ENCODE peak calls at places on chromosomes 16 and 17, in seven cellular contexts. Q is NB4, A is tibial nerve, V is neural progenitor cell, T is epithelial cell of esophagus, D is endothelial cell of umbilical vein, X is WERI-Rb-1. K is an unnamed sample.

GRCh38 chr17:49843774-49844350 is 4.0 kb downstream of the TAC4 start:
- DNase-seq in V (peak), D (peak), X (peak), Q (peak), A (no peak), T (no peak), K (no peak)

GRCh38 chr16:81371106-81371505 is 56.3 kb downstream of the GAN start:
- DNase-seq in V (no peak), T (peak), A (no peak), D (no peak), Q (no peak), X (no peak), K (no peak)

GRCh38 chr17:40548491-40548981 is 16.7 kb downstream of the CCR7 start:
- DNase-seq in X (peak), T (no peak), Q (no peak), V (no peak), A (no peak), D (no peak), K (no peak)

GRCh38 chr17:8911205-8911604 is 43.7 kb upstream of the PIK3R6 start:
- DNase-seq in Q (no peak), V (no peak), X (no peak), A (no peak), T (no peak), D (no peak), K (no peak)

GRCh38 chr17:50688168-50688719 is 19.5 kb downstream of the ANKRD40 start:
- DNase-seq in D (no peak), Q (no peak), V (no peak), X (no peak), A (no peak), T (no peak), K (no peak)

GRCh38 chr16:78058165-78058564 is 35.8 kb downstream of the CLEC3A start:
- DNase-seq in D (no peak), X (no peak), A (no peak), Q (no peak), T (no peak), V (no peak), K (no peak)

GRCh38 chr16:70737377-70738082 is 51.7 kb upstream of the MTSS2 start:
- DNase-seq in T (peak), A (peak), V (no peak), Q (peak), D (no peak), X (no peak), K (peak)

GRCh38 chr17:1562178-1562643 is 381 bp downstream of the PITPNA start:
- DNase-seq in D (peak), T (no peak), Q (no peak), A (no peak), V (no peak), X (peak), K (no peak)

GRCh38 chr16:22077700-22078313 is 14.5 kb upstream of the VWA3A start:
- DNase-seq in X (peak), A (peak), Q (peak), D (peak), T (peak), V (peak), K (peak)

GRCh38 chr16:79601092-79601977 is 798 bp upstream of the MAF start:
- DNase-seq in T (peak), A (peak), D (peak), V (peak), Q (no peak), X (no peak), K (no peak)

GRCh38 chr16:28497386-28497785 is 2.9 kb downstream of the APOBR start:
- DNase-seq in A (no peak), T (no peak), Q (no peak), X (no peak), D (no peak), V (no peak), K (no peak)

GRCh38 chr16:67975321-67976105 is 4.8 kb downstream of the DPEP3 start:
- DNase-seq in X (no peak), T (no peak), A (no peak), V (no peak), Q (no peak), D (no peak), K (no peak)

GRCh38 chr17:57645950-57646686 is 99.0 kb downstream of the CCDC182 start:
- DNase-seq in T (peak), A (no peak), X (no peak), D (no peak), Q (peak), V (no peak), K (no peak)

GRCh38 chr16:66849021-66849420 is 4.8 kb downstream of the CA7 start:
- DNase-seq in A (no peak), Q (no peak), X (no peak), D (no peak), V (no peak), T (no peak), K (no peak)

GRCh38 chr16:84726670-84727467 is 27.1 kb downstream of the USP10 start:
- DNase-seq in V (no peak), D (no peak), T (no peak), Q (peak), X (no peak), A (peak), K (no peak)

GRCh38 chr16:86862596-86862995 is 284.2 kb downstream of the FOXL1 start:
- DNase-seq in A (peak), V (no peak), Q (no peak), T (no peak), D (peak), X (no peak), K (no peak)

GRCh38 chr16:79997257-79997656 is 396.7 kb upstream of the MAF start:
- DNase-seq in V (peak), Q (peak), D (peak), A (no peak), X (peak), T (peak), K (no peak)

GRCh38 chr16:86344881-86345280 is 165.4 kb upstream of the FOXF1 start:
- DNase-seq in T (no peak), D (no peak), Q (no peak), X (no peak), V (no peak), A (no peak), K (no peak)

GRCh38 chr16:67280090-67281015 is 1.0 kb downstream of the PLEKHG4 start:
- DNase-seq in V (no peak), D (no peak), T (no peak), Q (no peak), A (no peak), X (no peak), K (no peak)

GRCh38 chr16:48617104-48617503 is 7.1 kb upstream of the N4BP1 start:
- DNase-seq in A (no peak), T (no peak), Q (no peak), V (no peak), X (no peak), D (no peak), K (no peak)

GRCh38 chr17:82927661-82928601 is 88.1 kb upstream of the ZNF750 start:
- DNase-seq in Q (no peak), T (no peak), D (no peak), X (no peak), V (no peak), A (no peak), K (no peak)

GRCh38 chr16:82846806-82847205 is 220.0 kb downstream of the CDH13 start:
- DNase-seq in T (peak), V (no peak), Q (no peak), A (no peak), X (no peak), D (no peak), K (no peak)

GRCh38 chr17:4950757-4951204 is at the start of gene ENO3:
- DNase-seq in V (peak), D (no peak), Q (no peak), A (no peak), X (peak), T (no peak), K (no peak)

GRCh38 chr17:61462734-61463067 is 10.5 kb downstream of the TBX4 start:
- DNase-seq in X (no peak), Q (no peak), A (no peak), V (no peak), D (no peak), T (no peak), K (no peak)

GRCh38 chr16:68244903-68245853 is at the start of gene PLA2G15:
- DNase-seq in Q (peak), D (peak), T (peak), A (peak), V (peak), X (peak), K (peak)

DNA sequence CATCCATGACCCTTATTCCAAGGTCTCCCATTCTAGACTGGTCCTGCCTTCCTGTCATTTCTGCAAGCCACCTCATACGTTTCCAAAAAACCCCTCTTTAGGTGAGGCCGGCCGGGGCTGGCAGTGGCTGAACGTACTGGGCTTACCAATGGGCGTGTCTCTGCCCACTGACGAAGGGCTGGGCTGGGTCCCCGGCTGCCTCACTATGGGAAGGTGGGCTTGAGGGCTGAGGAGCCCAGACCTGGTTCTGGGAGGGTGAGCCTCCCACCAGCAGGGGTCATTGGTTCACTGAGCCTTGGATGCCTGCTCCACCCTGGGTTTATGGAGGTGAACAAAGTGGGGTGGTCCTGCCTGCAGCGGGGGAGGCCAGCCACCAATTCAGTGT is 19.9 kb downstream of the KDM8 start:
- DNase-seq in T (no peak), A (no peak), D (no peak), X (no peak), Q (no peak), V (no peak), K (no peak)
- TF ChIP-seq CTCF in T (no peak), A (no peak), D (no peak), X (peak), Q (no peak), V (no peak), K (peak)

GRCh38 chr17:56262854-56263253 is 109.6 kb downstream of the ANKFN1 start:
- DNase-seq in Q (no peak), D (no peak), V (peak), X (no peak), T (no peak), A (no peak), K (no peak)
- H3K4me3 ChIP-seq in Q (no peak), D (no peak), V (no peak), X (no peak), T (no peak), A (no peak), K (no peak)

DNA sequence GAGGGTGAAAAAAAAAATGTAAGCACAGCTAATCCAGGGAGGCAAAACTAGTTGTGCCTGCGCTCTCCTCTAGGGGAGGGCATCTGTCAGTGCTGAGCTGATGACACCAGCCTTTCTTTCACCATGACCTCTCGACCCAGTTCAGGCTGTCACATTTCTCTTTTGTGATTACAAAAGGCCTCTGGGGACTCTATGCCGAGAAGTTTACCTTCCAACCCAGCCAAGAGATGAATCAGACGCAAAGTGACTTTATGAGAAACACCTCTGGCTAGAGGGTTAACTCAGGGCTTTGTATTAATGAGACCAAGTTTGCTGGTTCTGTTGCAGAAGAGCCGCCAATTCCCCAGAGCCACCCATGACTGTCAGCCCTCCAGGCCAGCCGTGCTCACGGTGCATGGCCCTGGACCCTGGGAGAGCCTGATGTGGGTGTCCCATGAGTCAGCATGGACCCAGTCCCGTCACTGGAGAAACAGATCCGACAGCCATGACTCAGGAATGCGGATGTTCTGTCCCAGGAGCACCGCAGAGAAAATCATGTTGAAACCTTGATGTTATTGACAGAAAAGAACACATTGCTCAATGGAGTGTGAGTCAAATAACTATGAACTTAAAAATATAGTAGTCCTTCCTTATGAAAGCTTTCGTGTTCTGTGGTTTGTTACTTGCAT is 437.2 kb downstream of the HS3ST3B1 start:
- DNase-seq in A (peak), V (peak), X (peak), Q (peak), D (no peak), T (peak), K (no peak)
- TF ChIP-seq CTCF in A (peak), V (peak), X (peak), Q (peak), D (no peak), T (peak), K (peak)

DNA sequence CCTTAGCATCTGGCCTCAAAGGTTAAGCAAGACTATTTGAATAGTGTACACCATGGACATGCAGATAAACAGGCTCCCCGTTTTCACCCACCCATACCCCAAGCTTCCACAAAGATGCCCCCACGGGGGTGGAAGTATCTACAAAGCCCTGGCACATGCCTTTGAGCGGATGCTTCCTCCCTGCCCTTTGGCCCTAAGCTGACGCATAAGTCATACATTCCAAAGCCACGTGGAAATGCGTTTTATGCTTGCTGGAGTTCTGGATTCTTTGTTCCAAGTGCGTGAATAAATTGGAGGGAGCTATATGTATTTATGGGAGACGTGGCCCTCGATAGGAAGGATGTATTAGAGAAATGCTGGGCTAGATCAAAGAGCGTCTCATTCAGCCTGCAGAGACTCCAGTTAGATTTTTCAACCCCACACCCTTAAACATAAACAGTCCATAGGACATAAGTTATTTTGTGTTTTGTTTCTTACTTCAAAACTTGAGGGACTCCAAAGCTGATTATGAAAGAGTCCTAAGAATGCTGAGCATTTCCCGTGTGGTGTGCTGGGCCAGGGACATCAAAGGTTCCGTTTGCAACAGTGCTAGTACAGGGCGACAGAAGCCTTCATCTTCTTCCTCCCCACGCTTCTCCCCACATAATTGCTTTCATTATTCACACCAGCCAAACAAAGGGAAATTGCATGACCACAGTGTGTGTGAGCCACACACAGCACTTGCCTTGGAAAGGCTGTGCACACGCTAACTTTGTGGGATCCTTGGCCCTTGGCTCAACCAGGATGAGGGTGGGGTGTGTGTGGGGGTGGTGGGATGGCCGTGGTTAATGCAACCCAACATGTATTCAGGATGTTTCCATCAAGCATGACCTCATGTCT is 73.6 kb downstream of the WIPI1 start:
- DNase-seq in A (peak), Q (no peak), D (peak), X (no peak), V (no peak), T (no peak), K (no peak)
- H3K4me3 ChIP-seq in A (no peak), Q (no peak), D (no peak), X (no peak), V (no peak), T (no peak), K (no peak)

DNA sequence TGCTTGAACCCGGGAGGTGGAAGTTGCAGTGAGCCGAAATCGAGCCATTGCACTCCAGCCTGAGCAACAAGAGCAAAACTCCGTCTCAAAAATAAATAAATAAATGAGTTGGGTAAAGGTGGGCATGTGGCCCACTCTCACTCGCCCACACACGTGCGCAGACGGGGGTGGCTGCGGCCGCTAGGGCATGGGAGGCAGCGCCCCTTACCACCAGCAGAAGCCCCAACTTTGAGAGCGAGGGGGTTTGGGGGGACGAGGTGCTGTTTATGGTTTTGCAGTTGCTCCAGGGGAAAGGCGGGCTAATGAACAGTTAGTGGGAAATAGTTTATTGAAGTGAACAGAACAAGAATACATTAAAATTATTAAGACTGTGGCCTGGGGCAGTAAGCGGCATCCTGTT is 14.9 kb upstream of the RBFOX3 start:
- DNase-seq in Q (no peak), A (no peak), T (no peak), X (peak), D (no peak), V (no peak), K (no peak)
- TF ChIP-seq CTCF in Q (no peak), A (no peak), T (no peak), X (no peak), D (no peak), V (no peak), K (no peak)

DNA sequence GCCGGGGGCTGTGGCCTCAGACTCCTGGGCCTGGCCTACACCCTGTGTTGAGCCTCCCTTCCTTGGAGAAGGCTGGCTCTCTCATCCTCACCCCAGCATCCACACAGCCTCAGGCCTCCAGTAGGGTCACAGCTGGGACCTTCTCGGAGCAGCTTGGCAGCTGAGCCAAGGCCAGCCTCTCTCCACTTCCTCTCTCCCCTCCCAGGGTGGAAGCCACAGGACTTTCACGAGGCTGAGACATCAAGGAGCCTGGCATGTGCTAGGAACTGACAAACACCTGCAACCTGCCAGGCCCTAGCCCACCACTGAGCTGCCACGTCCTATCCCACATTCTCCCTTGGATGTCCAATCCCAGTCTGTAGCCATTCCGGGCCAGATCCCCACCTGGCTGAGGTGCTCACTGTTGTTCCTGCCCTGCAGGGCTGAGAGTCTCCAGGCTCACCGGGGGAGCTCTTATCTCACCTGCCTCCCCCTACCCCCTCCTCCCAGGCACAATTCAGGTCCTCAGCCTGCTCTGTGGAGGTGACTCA is 3.1 kb downstream of the MMP15 start:
- DNase-seq in D (no peak), X (no peak), V (no peak), Q (no peak), T (no peak), A (no peak), K (no peak)
- H3K4me3 ChIP-seq in D (no peak), X (no peak), V (no peak), Q (no peak), T (no peak), A (no peak), K (no peak)

GRCh38 chr16:15457958-15458357 is 23.6 kb downstream of the BMERB1 start:
- DNase-seq in X (no peak), A (no peak), D (no peak), V (no peak), T (peak), Q (no peak), K (no peak)
- TF ChIP-seq CTCF in X (peak), A (no peak), D (no peak), V (no peak), T (no peak), Q (no peak), K (no peak)

GRCh38 chr16:2468725-2469398 is 2.2 kb upstream of the NTN3 start:
- DNase-seq in D (no peak), T (no peak), Q (peak), A (no peak), V (peak), X (peak), K (no peak)

GRCh38 chr16:2466667-2467300 is 4.3 kb upstream of the NTN3 start:
- DNase-seq in D (no peak), T (no peak), X (no peak), Q (peak), V (no peak), A (no peak), K (no peak)

GRCh38 chr16:2468142-2468724 is 2.9 kb upstream of the NTN3 start:
- DNase-seq in Q (peak), T (peak), X (no peak), D (peak), V (peak), A (no peak), K (no peak)

GRCh38 chr16:2465653-2466415 is 5.3 kb upstream of the NTN3 start:
- DNase-seq in A (no peak), X (peak), D (no peak), T (no peak), V (peak), Q (peak), K (no peak)

DNA sequence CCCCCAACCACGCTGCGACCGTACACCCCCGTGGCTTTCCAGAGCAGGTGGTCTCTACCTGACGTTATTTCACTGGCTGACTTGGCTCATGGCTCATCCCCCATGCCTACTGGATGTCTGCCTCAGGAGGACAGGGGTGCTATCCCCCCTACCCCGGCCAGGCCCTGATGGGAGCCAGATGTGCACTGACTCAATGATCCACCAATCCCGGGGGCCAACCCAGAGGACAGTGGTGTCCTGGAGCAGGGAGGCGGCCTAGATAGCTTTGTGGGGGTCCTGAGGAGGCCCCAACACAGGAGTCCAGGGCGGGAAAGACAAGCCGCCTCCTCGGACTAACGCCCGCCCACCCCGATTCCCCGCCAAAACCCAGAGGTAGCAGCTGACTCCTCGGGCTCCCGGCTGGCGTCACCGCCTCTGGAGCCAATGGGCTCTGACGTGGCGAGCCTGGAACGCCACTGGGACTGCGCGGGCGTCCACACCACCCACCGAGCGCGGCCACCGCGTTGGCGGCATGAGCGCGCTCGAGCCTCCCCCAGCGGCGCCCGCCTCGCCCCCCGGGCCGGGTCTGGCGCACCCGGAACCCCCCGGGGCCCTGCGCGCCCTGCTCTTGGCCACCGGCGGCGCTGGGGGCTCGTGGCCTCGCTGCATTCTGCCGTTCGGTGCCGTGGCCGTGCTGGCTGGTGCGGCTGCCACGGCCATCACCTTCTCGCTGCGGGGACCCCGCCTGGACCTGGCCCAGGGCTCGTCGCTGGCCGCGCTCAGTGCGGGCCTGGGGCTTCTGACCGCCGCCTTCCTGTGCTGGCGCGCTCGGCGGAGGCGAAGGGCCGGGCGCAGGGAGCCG is 3.6 kb upstream of the NTN3 start:
- DNase-seq in Q (peak), V (peak), X (peak), D (peak), T (peak), A (peak), K (no peak)
- H3K4me3 ChIP-seq in Q (no peak), V (peak), X (peak), D (peak), T (peak), A (peak), K (peak)